ENCODE peak calls at places on chromosome 1, in nine cellular contexts. H, I, C, Q, N, J, X, Y and L are unnamed samples.

GRCh38 chr1:80910426-80910825 is 890.3 kb upstream of the ADGRL2 start:
- DNase-seq in H (no peak), I (no peak), C (no peak), Q (no peak), N (no peak), J (no peak), X (no peak), Y (no peak), L (no peak)

GRCh38 chr1:20184997-20185833 is 681 bp upstream of the UBXN10 start:
- DNase-seq in H (no peak), I (no peak), C (no peak), Q (peak; percentile 51), N (peak; percentile 55), J (no peak), X (no peak), Y (no peak), L (no peak)

GRCh38 chr1:156676820-156677615 is at the start of gene NES:
- DNase-seq in H (peak; percentile 44), I (peak; percentile 65), C (peak; percentile 60), Q (no peak), N (no peak), J (peak; percentile 86), X (peak; percentile 74), Y (no peak), L (no peak)

GRCh38 chr1:221149111-221149510 is 269.9 kb downstream of the HLX start:
- DNase-seq in H (no peak), I (peak; percentile 63), C (peak; percentile 56), Q (no peak), N (no peak), J (no peak), X (no peak), Y (no peak), L (no peak)

GRCh38 chr1:65170511-65171142 is 22.6 kb downstream of the AK4 start:
- DNase-seq in H (no peak), I (peak; percentile 51), C (peak; percentile 77), Q (no peak), N (no peak), J (peak; percentile 50), X (no peak), Y (no peak), L (no peak)

GRCh38 chr1:36912365-36912840 is 121.9 kb downstream of the GRIK3 start:
- DNase-seq in H (no peak), I (no peak), C (no peak), Q (no peak), N (no peak), J (no peak), X (no peak), Y (peak; percentile 31), L (peak; percentile 71)

GRCh38 chr1:167943541-167943940 is 6.7 kb upstream of the MPC2 start:
- DNase-seq in H (no peak), I (no peak), C (no peak), Q (no peak), N (no peak), J (no peak), X (no peak), Y (no peak), L (no peak)

GRCh38 chr1:28887835-28888682 is 26.3 kb upstream of the EPB41 start:
- DNase-seq in H (no peak), I (peak; percentile 25), C (peak; percentile 35), Q (no peak), N (peak; percentile 54), J (peak; percentile 54), X (peak; percentile 39), Y (no peak), L (no peak)

GRCh38 chr1:23530089-23530749 is 814 bp downstream of the E2F2 start:
- DNase-seq in H (no peak), I (no peak), C (no peak), Q (peak; percentile 38), N (no peak), J (no peak), X (no peak), Y (no peak), L (no peak)

GRCh38 chr1:197519741-197520334 is 251.8 kb downstream of the CRB1 start:
- DNase-seq in H (peak; percentile 3), I (peak; percentile 37), C (peak; percentile 42), Q (peak; percentile 4), N (no peak), J (no peak), X (no peak), Y (no peak), L (no peak)

GRCh38 chr1:78005755-78006154 is 1.0 kb downstream of the DNAJB4 start:
- DNase-seq in H (peak; percentile 63), I (peak; percentile 96), C (peak; percentile 95), Q (no peak), N (no peak), J (no peak), X (no peak), Y (no peak), L (no peak)

DNA sequence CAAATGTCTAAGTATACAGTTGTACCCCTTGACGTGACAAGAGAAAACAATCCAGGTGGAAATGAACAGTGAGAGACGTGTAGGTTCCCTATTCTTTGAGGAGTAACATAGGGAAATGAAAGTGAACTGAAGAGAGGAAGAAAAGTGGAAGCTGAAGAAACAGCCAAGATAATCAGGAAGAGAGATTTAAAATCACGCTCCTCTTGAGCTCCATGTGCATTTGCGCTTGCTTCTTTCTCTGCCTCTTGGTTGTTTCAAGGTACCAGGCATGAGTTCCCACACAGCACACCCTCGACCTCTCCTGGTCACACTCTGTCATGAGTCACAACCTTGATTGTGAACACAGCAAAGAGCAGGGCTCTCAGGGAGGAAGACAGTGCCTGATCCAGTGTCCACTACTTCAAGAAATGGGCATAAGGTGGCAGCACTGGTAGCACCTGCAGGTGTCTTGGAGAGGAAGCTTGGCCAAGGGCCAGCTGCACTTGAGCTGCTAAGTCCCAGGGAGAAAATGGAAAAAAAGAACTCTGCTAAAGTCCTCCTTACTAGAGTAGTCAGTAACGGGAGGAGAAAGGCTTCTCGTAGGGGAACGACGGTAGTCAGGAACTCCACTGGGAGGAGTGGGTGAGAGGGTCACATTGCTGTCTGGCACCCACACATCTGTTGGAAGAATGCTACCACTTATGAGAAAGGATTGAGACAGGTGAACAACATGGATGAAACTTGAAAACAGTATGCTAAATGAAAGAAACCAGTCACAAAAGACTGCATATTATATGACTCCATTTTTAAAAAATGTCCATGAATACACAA is 18.3 kb upstream of the ARID1A start:
- DNase-seq in H (peak; percentile 92), I (peak; percentile 75), C (peak; percentile 81), Q (peak; percentile 63), N (peak; percentile 94), J (peak; percentile 78), X (peak; percentile 55), Y (peak; percentile 82), L (no peak)
- TF ChIP-seq CTCF in H (peak; percentile 75), I (peak; percentile 53), C (peak; percentile 49), Q (peak; percentile 39), N (peak; percentile 66), J (peak; percentile 50), X (no peak), Y (peak; percentile 41), L (peak; percentile 68)

GRCh38 chr1:201461193-201461657 is 7.8 kb downstream of the PHLDA3 start:
- DNase-seq in H (peak; percentile 93), I (peak; percentile 96), C (peak; percentile 96), Q (no peak), N (no peak), J (peak; percentile 75), X (no peak), Y (peak; percentile 85), L (no peak)

GRCh38 chr1:201460783-201461182 is 8.2 kb downstream of the PHLDA3 start:
- DNase-seq in H (no peak), I (no peak), C (no peak), Q (no peak), N (no peak), J (no peak), X (no peak), Y (peak; percentile 61), L (no peak)

GRCh38 chr1:201465698-201466290 is 3.2 kb downstream of the PHLDA3 start:
- DNase-seq in H (no peak), I (no peak), C (no peak), Q (no peak), N (no peak), J (no peak), X (no peak), Y (no peak), L (no peak)

GRCh38 chr1:201461783-201462441 is 7.1 kb downstream of the PHLDA3 start:
- DNase-seq in H (peak; percentile 90), I (peak; percentile 98), C (peak; percentile 97), Q (no peak), N (peak; percentile 75), J (peak; percentile 87), X (no peak), Y (peak; percentile 95), L (peak; percentile 92)

GRCh38 chr1:201463071-201463552 is 5.9 kb downstream of the PHLDA3 start:
- DNase-seq in H (peak; percentile 57), I (no peak), C (peak; percentile 32), Q (no peak), N (no peak), J (no peak), X (no peak), Y (peak; percentile 71), L (no peak)
- TF ChIP-seq CTCF in H (peak; percentile 24), I (peak; percentile 49), C (peak; percentile 42), Q (no peak), N (no peak), J (no peak), X (no peak), Y (peak; percentile 14), L (no peak)

GRCh38 chr1:206911064-206911663 is 10.6 kb downstream of the FCMR start:
- DNase-seq in H (peak; percentile 61), I (peak; percentile 87), C (peak; percentile 84), Q (peak; percentile 73), N (no peak), J (no peak), X (peak; percentile 30), Y (no peak), L (no peak)

GRCh38 chr1:206907304-206907991 is 10.2 kb downstream of the IL24 start:
- DNase-seq in H (peak; percentile 67), I (no peak), C (no peak), Q (no peak), N (no peak), J (peak; percentile 53), X (peak; percentile 64), Y (no peak), L (no peak)

GRCh38 chr1:206908038-206908437 is 10.8 kb downstream of the IL24 start:
- DNase-seq in H (no peak), I (no peak), C (no peak), Q (no peak), N (no peak), J (no peak), X (no peak), Y (no peak), L (no peak)

GRCh38 chr1:206909883-206910318 is 11.8 kb downstream of the FCMR start:
- DNase-seq in H (no peak), I (no peak), C (peak; percentile 13), Q (no peak), N (no peak), J (no peak), X (peak; percentile 8), Y (no peak), L (no peak)

GRCh38 chr1:206909167-206909882 is 12.1 kb downstream of the IL24 start:
- DNase-seq in H (peak; percentile 35), I (no peak), C (peak; percentile 55), Q (peak; percentile 42), N (peak; percentile 75), J (peak; percentile 77), X (peak; percentile 57), Y (no peak), L (no peak)
- TF ChIP-seq CTCF in H (no peak), I (no peak), C (no peak), Q (peak; percentile 9), N (no peak), J (no peak), X (no peak), Y (no peak), L (no peak)

DNA sequence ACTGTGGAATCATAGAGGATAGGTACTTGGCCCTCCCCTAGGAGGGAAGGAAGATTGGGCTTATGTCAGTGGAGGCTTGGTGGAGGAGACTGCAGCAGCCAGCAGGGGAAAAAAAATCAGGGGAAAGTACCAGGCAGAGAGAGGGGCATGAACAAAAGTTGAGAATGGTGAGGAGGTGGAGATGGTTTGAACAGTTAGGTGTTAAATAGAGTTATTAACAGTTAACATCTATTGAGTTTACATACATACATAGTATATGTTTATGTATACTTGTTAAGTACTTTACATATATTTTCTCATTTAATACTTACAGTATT is 136.5 kb upstream of the HNRNPU start:
- DNase-seq in H (no peak), I (no peak), C (no peak), Q (no peak), N (no peak), J (no peak), X (no peak), Y (no peak), L (no peak)
- TF ChIP-seq CTCF in H (no peak), I (no peak), C (no peak), Q (no peak), N (no peak), J (no peak), X (no peak), Y (no peak), L (no peak)